ENCODE peak calls at places on chromosomes 12 and 14, in four cellular contexts. One of them, this sample, is unnamed.

GRCh38 chr12:102479099-102479887 is 1.1 kb downstream of the IGF1 start:
- DNase-seq in A549: no peak
- DNase-seq in stimulated activated CD8-positive, alpha-beta memory T cell treated with anti-CD3 and anti-CD28 coated beads, Interleukin-4, amount 100 ng/mL, for 1 hour: no peak
- DNase-seq in AG20443: no peak
- DNase-seq in this sample: no peak

GRCh38 chr12:112419269-112420133 is 754 bp downstream of the PTPN11 start:
- DNase-seq in A549: peak; percentile 58
- DNase-seq in stimulated activated CD8-positive, alpha-beta memory T cell treated with anti-CD3 and anti-CD28 coated beads, Interleukin-4, amount 100 ng/mL, for 1 hour: peak; percentile 17
- DNase-seq in AG20443: peak; percentile 92
- DNase-seq in this sample: no peak

GRCh38 chr14:42014301-42014700 is 407.6 kb downstream of the LRFN5 start:
- DNase-seq in A549: no peak
- DNase-seq in stimulated activated CD8-positive, alpha-beta memory T cell treated with anti-CD3 and anti-CD28 coated beads, Interleukin-4, amount 100 ng/mL, for 1 hour: no peak
- DNase-seq in AG20443: no peak
- DNase-seq in this sample: no peak

GRCh38 chr12:51592034-51592705 is 1.1 kb downstream of the SCN8A start:
- DNase-seq in A549: no peak
- DNase-seq in stimulated activated CD8-positive, alpha-beta memory T cell treated with anti-CD3 and anti-CD28 coated beads, Interleukin-4, amount 100 ng/mL, for 1 hour: no peak
- DNase-seq in AG20443: peak; percentile 58
- DNase-seq in this sample: no peak

GRCh38 chr12:32603858-32604257 is 75.2 kb upstream of the DNM1L start:
- DNase-seq in A549: no peak
- DNase-seq in stimulated activated CD8-positive, alpha-beta memory T cell treated with anti-CD3 and anti-CD28 coated beads, Interleukin-4, amount 100 ng/mL, for 1 hour: no peak
- DNase-seq in AG20443: peak; percentile 70
- DNase-seq in this sample: no peak

GRCh38 chr12:49832836-49833421 is 4.7 kb upstream of the NCKAP5L start:
- DNase-seq in A549: no peak
- DNase-seq in stimulated activated CD8-positive, alpha-beta memory T cell treated with anti-CD3 and anti-CD28 coated beads, Interleukin-4, amount 100 ng/mL, for 1 hour: no peak
- DNase-seq in AG20443: peak; percentile 58
- DNase-seq in this sample: no peak

GRCh38 chr12:110577717-110578521 is 5.2 kb downstream of the PPTC7 start:
- DNase-seq in A549: peak; percentile 55
- DNase-seq in stimulated activated CD8-positive, alpha-beta memory T cell treated with anti-CD3 and anti-CD28 coated beads, Interleukin-4, amount 100 ng/mL, for 1 hour: no peak
- DNase-seq in AG20443: peak; percentile 64
- DNase-seq in this sample: peak; percentile 17

GRCh38 chr12:86727151-86727550 is 471.0 kb upstream of the MGAT4C start:
- DNase-seq in A549: no peak
- DNase-seq in stimulated activated CD8-positive, alpha-beta memory T cell treated with anti-CD3 and anti-CD28 coated beads, Interleukin-4, amount 100 ng/mL, for 1 hour: no peak
- DNase-seq in AG20443: no peak
- DNase-seq in this sample: no peak

GRCh38 chr12:109737631-109738030 is 24.0 kb downstream of the FAM222A start:
- DNase-seq in A549: no peak
- DNase-seq in stimulated activated CD8-positive, alpha-beta memory T cell treated with anti-CD3 and anti-CD28 coated beads, Interleukin-4, amount 100 ng/mL, for 1 hour: no peak
- DNase-seq in AG20443: no peak
- DNase-seq in this sample: no peak

GRCh38 chr12:99600388-99600787 is 47.2 kb upstream of the GARIN6 start:
- DNase-seq in A549: no peak
- DNase-seq in stimulated activated CD8-positive, alpha-beta memory T cell treated with anti-CD3 and anti-CD28 coated beads, Interleukin-4, amount 100 ng/mL, for 1 hour: no peak
- DNase-seq in AG20443: no peak
- DNase-seq in this sample: no peak

GRCh38 chr12:42402821-42403411 is 76.9 kb downstream of the PPHLN1 start:
- DNase-seq in A549: no peak
- DNase-seq in stimulated activated CD8-positive, alpha-beta memory T cell treated with anti-CD3 and anti-CD28 coated beads, Interleukin-4, amount 100 ng/mL, for 1 hour: no peak
- DNase-seq in AG20443: no peak
- DNase-seq in this sample: no peak

GRCh38 chr12:12835378-12836145 is 22.4 kb downstream of the DDX47 start:
- DNase-seq in A549: peak; percentile 55
- DNase-seq in stimulated activated CD8-positive, alpha-beta memory T cell treated with anti-CD3 and anti-CD28 coated beads, Interleukin-4, amount 100 ng/mL, for 1 hour: no peak
- DNase-seq in AG20443: no peak
- DNase-seq in this sample: no peak

GRCh38 chr12:23810327-23810902 is 139.1 kb downstream of the SOX5 start:
- DNase-seq in A549: no peak
- DNase-seq in stimulated activated CD8-positive, alpha-beta memory T cell treated with anti-CD3 and anti-CD28 coated beads, Interleukin-4, amount 100 ng/mL, for 1 hour: no peak
- DNase-seq in AG20443: no peak
- DNase-seq in this sample: no peak

GRCh38 chr14:76696791-76697190 is 64.5 kb upstream of the VASH1 start:
- DNase-seq in A549: no peak
- DNase-seq in stimulated activated CD8-positive, alpha-beta memory T cell treated with anti-CD3 and anti-CD28 coated beads, Interleukin-4, amount 100 ng/mL, for 1 hour: no peak
- DNase-seq in AG20443: no peak
- DNase-seq in this sample: no peak

GRCh38 chr14:90578283-90578985 is 181.6 kb downstream of the CALM1 start:
- DNase-seq in A549: no peak
- DNase-seq in stimulated activated CD8-positive, alpha-beta memory T cell treated with anti-CD3 and anti-CD28 coated beads, Interleukin-4, amount 100 ng/mL, for 1 hour: no peak
- DNase-seq in AG20443: no peak
- DNase-seq in this sample: no peak

GRCh38 chr14:54839681-54840080 is 62.9 kb downstream of the GCH1 start:
- DNase-seq in A549: no peak
- DNase-seq in stimulated activated CD8-positive, alpha-beta memory T cell treated with anti-CD3 and anti-CD28 coated beads, Interleukin-4, amount 100 ng/mL, for 1 hour: no peak
- DNase-seq in AG20443: peak; percentile 61
- DNase-seq in this sample: no peak

GRCh38 chr12:29505078-29505477 is 7.6 kb upstream of the OVCH1 start:
- DNase-seq in A549: no peak
- DNase-seq in stimulated activated CD8-positive, alpha-beta memory T cell treated with anti-CD3 and anti-CD28 coated beads, Interleukin-4, amount 100 ng/mL, for 1 hour: no peak
- DNase-seq in AG20443: no peak
- DNase-seq in this sample: no peak

GRCh38 chr12:26278266-26278665 is 82.9 kb downstream of the SSPN start:
- DNase-seq in A549: no peak
- DNase-seq in stimulated activated CD8-positive, alpha-beta memory T cell treated with anti-CD3 and anti-CD28 coated beads, Interleukin-4, amount 100 ng/mL, for 1 hour: no peak
- DNase-seq in AG20443: no peak
- DNase-seq in this sample: no peak

GRCh38 chr14:99163446-99163845 is 108.6 kb downstream of the BCL11B start:
- DNase-seq in A549: no peak
- DNase-seq in stimulated activated CD8-positive, alpha-beta memory T cell treated with anti-CD3 and anti-CD28 coated beads, Interleukin-4, amount 100 ng/mL, for 1 hour: no peak
- DNase-seq in AG20443: no peak
- DNase-seq in this sample: no peak

GRCh38 chr14:75044322-75044721 is 6.9 kb downstream of the MLH3 start:
- DNase-seq in A549: no peak
- DNase-seq in stimulated activated CD8-positive, alpha-beta memory T cell treated with anti-CD3 and anti-CD28 coated beads, Interleukin-4, amount 100 ng/mL, for 1 hour: no peak
- DNase-seq in AG20443: peak; percentile 31
- DNase-seq in this sample: no peak

GRCh38 chr14:31205681-31206535 is 1.7 kb downstream of the HECTD1 start:
- DNase-seq in A549: no peak
- DNase-seq in stimulated activated CD8-positive, alpha-beta memory T cell treated with anti-CD3 and anti-CD28 coated beads, Interleukin-4, amount 100 ng/mL, for 1 hour: no peak
- DNase-seq in AG20443: peak; percentile 54
- DNase-seq in this sample: no peak

GRCh38 chr14:51367600-51367931 is 127.5 kb downstream of the TMX1 start:
- DNase-seq in A549: no peak
- DNase-seq in stimulated activated CD8-positive, alpha-beta memory T cell treated with anti-CD3 and anti-CD28 coated beads, Interleukin-4, amount 100 ng/mL, for 1 hour: no peak
- DNase-seq in AG20443: peak; percentile 66
- DNase-seq in this sample: no peak

GRCh38 chr12:38138225-38139221 is 178.1 kb upstream of the ALG10B start:
- DNase-seq in A549: peak; percentile 72
- DNase-seq in stimulated activated CD8-positive, alpha-beta memory T cell treated with anti-CD3 and anti-CD28 coated beads, Interleukin-4, amount 100 ng/mL, for 1 hour: peak; percentile 22
- DNase-seq in AG20443: peak; percentile 76
- DNase-seq in this sample: peak; percentile 66

GRCh38 chr12:93468008-93468371 is 676 bp downstream of the MRPL42 start:
- DNase-seq in A549: no peak
- DNase-seq in stimulated activated CD8-positive, alpha-beta memory T cell treated with anti-CD3 and anti-CD28 coated beads, Interleukin-4, amount 100 ng/mL, for 1 hour: no peak
- DNase-seq in AG20443: no peak
- DNase-seq in this sample: no peak

GRCh38 chr12:114655934-114656697 is 27.9 kb downstream of the TBX3 start:
- DNase-seq in A549: peak; percentile 71
- DNase-seq in stimulated activated CD8-positive, alpha-beta memory T cell treated with anti-CD3 and anti-CD28 coated beads, Interleukin-4, amount 100 ng/mL, for 1 hour: no peak
- DNase-seq in AG20443: no peak
- DNase-seq in this sample: no peak

GRCh38 chr14:80714489-80714888 is 227.0 kb downstream of the CEP128 start:
- DNase-seq in A549: no peak
- DNase-seq in stimulated activated CD8-positive, alpha-beta memory T cell treated with anti-CD3 and anti-CD28 coated beads, Interleukin-4, amount 100 ng/mL, for 1 hour: no peak
- DNase-seq in AG20443: no peak
- DNase-seq in this sample: no peak

GRCh38 chr12:96360550-96360949 is 39.7 kb downstream of the CDK17 start:
- DNase-seq in A549: no peak
- DNase-seq in stimulated activated CD8-positive, alpha-beta memory T cell treated with anti-CD3 and anti-CD28 coated beads, Interleukin-4, amount 100 ng/mL, for 1 hour: no peak
- DNase-seq in AG20443: no peak
- DNase-seq in this sample: no peak

GRCh38 chr14:68548194-68549056 is 244.4 kb downstream of the ZFP36L1 start:
- DNase-seq in A549: peak; percentile 80
- DNase-seq in stimulated activated CD8-positive, alpha-beta memory T cell treated with anti-CD3 and anti-CD28 coated beads, Interleukin-4, amount 100 ng/mL, for 1 hour: no peak
- DNase-seq in AG20443: peak; percentile 89
- DNase-seq in this sample: no peak

GRCh38 chr12:96302706-96303310 is 97.4 kb downstream of the CDK17 start:
- DNase-seq in A549: no peak
- DNase-seq in stimulated activated CD8-positive, alpha-beta memory T cell treated with anti-CD3 and anti-CD28 coated beads, Interleukin-4, amount 100 ng/mL, for 1 hour: no peak
- DNase-seq in AG20443: no peak
- DNase-seq in this sample: no peak

GRCh38 chr14:73878436-73878835 is 8.2 kb upstream of the ZNF410 start:
- DNase-seq in A549: no peak
- DNase-seq in stimulated activated CD8-positive, alpha-beta memory T cell treated with anti-CD3 and anti-CD28 coated beads, Interleukin-4, amount 100 ng/mL, for 1 hour: no peak
- DNase-seq in AG20443: no peak
- DNase-seq in this sample: no peak

GRCh38 chr14:91891721-91892220 is 24.4 kb upstream of the TC2N start:
- DNase-seq in A549: no peak
- DNase-seq in stimulated activated CD8-positive, alpha-beta memory T cell treated with anti-CD3 and anti-CD28 coated beads, Interleukin-4, amount 100 ng/mL, for 1 hour: no peak
- DNase-seq in AG20443: no peak
- DNase-seq in this sample: no peak

GRCh38 chr14:95649230-95649629 is 37.0 kb upstream of the TCL1B start:
- DNase-seq in A549: no peak
- DNase-seq in stimulated activated CD8-positive, alpha-beta memory T cell treated with anti-CD3 and anti-CD28 coated beads, Interleukin-4, amount 100 ng/mL, for 1 hour: no peak
- DNase-seq in AG20443: no peak
- DNase-seq in this sample: no peak

GRCh38 chr14:49506650-49507049 is 79.5 kb downstream of the RPS29 start:
- DNase-seq in A549: no peak
- DNase-seq in stimulated activated CD8-positive, alpha-beta memory T cell treated with anti-CD3 and anti-CD28 coated beads, Interleukin-4, amount 100 ng/mL, for 1 hour: no peak
- DNase-seq in AG20443: no peak
- DNase-seq in this sample: no peak

GRCh38 chr12:10540776-10541205 is 35.1 kb downstream of the EIF2S3B start:
- DNase-seq in A549: no peak
- DNase-seq in stimulated activated CD8-positive, alpha-beta memory T cell treated with anti-CD3 and anti-CD28 coated beads, Interleukin-4, amount 100 ng/mL, for 1 hour: no peak
- DNase-seq in AG20443: no peak
- DNase-seq in this sample: no peak

GRCh38 chr12:131242741-131243496 is 289.2 kb downstream of the ADGRD1 start:
- DNase-seq in A549: peak; percentile 77
- DNase-seq in stimulated activated CD8-positive, alpha-beta memory T cell treated with anti-CD3 and anti-CD28 coated beads, Interleukin-4, amount 100 ng/mL, for 1 hour: no peak
- DNase-seq in AG20443: no peak
- DNase-seq in this sample: no peak